ENCODE peak calls at places on chromosomes 11 and 22, in nine cellular contexts. P is BE2C, M is psoas muscle, Q is lung, S is upper lobe of right lung, K is transverse colon, A is IMR-90, E is heart left ventricle, D is sigmoid colon. I is an unnamed sample.

GRCh38 chr11:99522467-99523173 is 501.9 kb downstream of the CNTN5 start:
- DNase-seq in P (no peak), M (no peak), Q (no peak), S (no peak), K (no peak), A (peak), E (no peak), D (no peak), I (no peak)

GRCh38 chr11:93822359-93822758 is 28.1 kb downstream of the VSTM5 start:
- DNase-seq in P (no peak), M (no peak), Q (no peak), S (no peak), K (no peak), A (no peak), E (no peak), D (no peak), I (peak)

GRCh38 chr11:1351278-1351937 is 38.3 kb upstream of the BRSK2 start:
- DNase-seq in P (peak), M (peak), Q (no peak), S (peak), K (no peak), A (no peak), E (no peak), D (peak), I (no peak)

GRCh38 chr22:24801906-24802504 is 4.0 kb upstream of the SGSM1 start:
- DNase-seq in P (no peak), M (no peak), Q (no peak), S (no peak), K (no peak), A (no peak), E (no peak), D (no peak), I (no peak)

GRCh38 chr22:45452565-45453449 is 39.3 kb downstream of the RIBC2 start:
- DNase-seq in P (no peak), M (peak), Q (no peak), S (no peak), K (no peak), A (peak), E (no peak), D (no peak), I (no peak)

GRCh38 chr11:2513441-2513840 is 68.6 kb downstream of the KCNQ1 start:
- DNase-seq in P (no peak), M (peak), Q (peak), S (peak), K (peak), A (no peak), E (no peak), D (no peak), I (no peak)

GRCh38 chr11:74953448-74953847 is 4.4 kb downstream of the SPCS2 start:
- DNase-seq in P (no peak), M (no peak), Q (no peak), S (no peak), K (no peak), A (no peak), E (no peak), D (no peak), I (no peak)

GRCh38 chr11:28756977-28757376 is 648.8 kb downstream of the METTL15 start:
- DNase-seq in P (no peak), M (no peak), Q (no peak), S (no peak), K (no peak), A (peak), E (no peak), D (no peak), I (peak)

GRCh38 chr22:28030442-28030841 is 111.4 kb upstream of the PITPNB start:
- DNase-seq in P (no peak), M (no peak), Q (no peak), S (no peak), K (no peak), A (peak), E (no peak), D (no peak), I (no peak)

GRCh38 chr11:20489948-20490347 is 102.4 kb downstream of the PRMT3 start:
- DNase-seq in P (no peak), M (no peak), Q (no peak), S (no peak), K (no peak), A (no peak), E (no peak), D (no peak), I (no peak)

GRCh38 chr22:45804986-45805325 is 133.3 kb downstream of the ATXN10 start:
- DNase-seq in P (no peak), M (no peak), Q (no peak), S (no peak), K (no peak), A (peak), E (no peak), D (no peak), I (peak)

GRCh38 chr11:45096636-45097035 is 49.8 kb upstream of the PRDM11 start:
- DNase-seq in P (no peak), M (no peak), Q (no peak), S (no peak), K (no peak), A (no peak), E (no peak), D (no peak), I (no peak)

GRCh38 chr11:45848654-45849081 is 1.4 kb downstream of the CRY2 start:
- DNase-seq in P (no peak), M (no peak), Q (peak), S (no peak), K (no peak), A (no peak), E (no peak), D (no peak), I (no peak)

GRCh38 chr11:116035972-116036371 is 531.8 kb upstream of the CADM1 start:
- DNase-seq in P (peak), M (no peak), Q (no peak), S (no peak), K (no peak), A (no peak), E (no peak), D (no peak), I (no peak)

GRCh38 chr11:128235958-128236357 is 351.4 kb downstream of the ETS1 start:
- DNase-seq in P (peak), M (no peak), Q (no peak), S (no peak), K (no peak), A (no peak), E (peak), D (peak), I (no peak)

GRCh38 chr22:27730649-27731433 is 70.7 kb downstream of the MN1 start:
- DNase-seq in P (no peak), M (no peak), Q (no peak), S (peak), K (no peak), A (no peak), E (no peak), D (peak), I (no peak)

GRCh38 chr22:17880468-17880867 is 106.2 kb upstream of the BID start:
- DNase-seq in P (no peak), M (no peak), Q (no peak), S (no peak), K (no peak), A (no peak), E (no peak), D (no peak), I (no peak)

GRCh38 chr22:17883356-17883755 is 109.1 kb upstream of the BID start:
- DNase-seq in P (no peak), M (no peak), Q (no peak), S (no peak), K (no peak), A (no peak), E (no peak), D (no peak), I (no peak)

GRCh38 chr22:17881366-17881765 is 107.1 kb upstream of the BID start:
- DNase-seq in P (no peak), M (no peak), Q (no peak), S (no peak), K (no peak), A (no peak), E (no peak), D (no peak), I (no peak)

GRCh38 chr22:17882727-17883126 is 108.5 kb upstream of the BID start:
- DNase-seq in P (no peak), M (no peak), Q (no peak), S (no peak), K (no peak), A (no peak), E (no peak), D (no peak), I (no peak)

GRCh38 chr22:17882162-17882561 is 107.9 kb upstream of the BID start:
- DNase-seq in P (no peak), M (peak), Q (no peak), S (no peak), K (no peak), A (no peak), E (no peak), D (no peak), I (no peak)
- H3K4me3 ChIP-seq in P (no peak), M (no peak), Q (no peak), S (no peak), K (no peak), A (no peak), E (no peak), D (no peak), I (no peak)

GRCh38 chr22:19477321-19478085 is 1.5 kb downstream of the UFD1 start:
- DNase-seq in P (no peak), M (no peak), Q (no peak), S (no peak), K (no peak), A (peak), E (no peak), D (no peak), I (peak)
- TF ChIP-seq CTCF in P (peak), M (no peak), Q (no peak), S (peak), K (no peak), A (peak), E (peak), D (no peak), I (peak)

GRCh38 chr22:36236338-36237319 is 2.7 kb downstream of the APOL2 start:
- DNase-seq in P (no peak), M (no peak), Q (no peak), S (no peak), K (no peak), A (no peak), E (no peak), D (no peak), I (no peak)
- H3K4me3 ChIP-seq in P (no peak), M (peak), Q (no peak), S (peak), K (no peak), A (no peak), E (peak), D (no peak), I (peak)

GRCh38 chr22:37547249-37547741 is 13.0 kb upstream of the CDC42EP1 start:
- DNase-seq in P (no peak), M (no peak), Q (no peak), S (no peak), K (no peak), A (no peak), E (no peak), D (no peak), I (no peak)

GRCh38 chr22:37545703-37546435 is 14.4 kb upstream of the CDC42EP1 start:
- DNase-seq in P (no peak), M (peak), Q (peak), S (peak), K (peak), A (peak), E (peak), D (peak), I (peak)

GRCh38 chr22:37549704-37550059 is 10.6 kb upstream of the CDC42EP1 start:
- DNase-seq in P (no peak), M (no peak), Q (no peak), S (peak), K (no peak), A (peak), E (no peak), D (no peak), I (peak)

GRCh38 chr22:37544955-37545702 is 15.2 kb upstream of the CDC42EP1 start:
- DNase-seq in P (peak), M (no peak), Q (peak), S (peak), K (peak), A (peak), E (peak), D (peak), I (peak)

DNA sequence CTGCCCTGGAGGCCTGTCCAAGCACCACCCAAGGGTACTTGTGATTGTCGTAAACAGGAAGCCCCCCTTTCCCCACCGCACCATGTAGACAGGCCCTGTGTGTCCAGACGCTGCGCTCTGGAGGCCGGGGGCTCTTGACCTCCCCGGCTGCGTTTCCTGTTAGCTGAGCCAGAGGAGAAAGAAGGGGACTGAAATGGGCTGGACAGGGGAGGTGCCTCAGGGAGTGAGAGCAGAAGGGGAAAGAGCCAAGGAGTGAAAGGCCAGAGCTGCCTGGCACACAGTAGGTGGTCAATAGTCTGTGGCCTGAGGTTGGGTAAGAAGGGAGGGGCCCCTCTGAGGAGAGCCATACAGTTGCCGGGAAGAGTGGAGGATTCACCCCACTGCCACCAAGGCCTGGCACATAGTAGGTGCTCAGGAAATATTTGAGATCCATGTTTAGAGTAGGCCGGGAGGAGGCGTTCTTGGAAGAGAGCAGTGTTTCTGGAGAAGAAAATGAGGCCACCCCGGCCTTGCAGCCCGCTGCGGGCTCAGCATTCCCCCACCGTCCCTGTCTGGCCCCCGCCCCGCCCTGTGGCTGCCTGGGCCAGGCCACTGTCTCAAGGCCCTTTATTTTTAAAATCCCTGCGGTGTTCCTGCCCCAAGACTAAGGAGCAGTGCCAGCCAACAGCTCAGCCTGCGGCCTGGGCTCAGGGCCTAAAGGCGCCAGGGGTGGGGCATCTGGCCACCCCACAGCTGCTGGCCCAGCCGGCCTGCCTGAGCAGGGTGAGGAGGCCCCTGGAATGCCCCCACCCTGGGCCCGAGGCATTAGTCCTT is 13.6 kb upstream of the CDC42EP1 start:
- DNase-seq in P (no peak), M (peak), Q (no peak), S (peak), K (peak), A (peak), E (peak), D (peak), I (peak)
- TF ChIP-seq CTCF in P (no peak), M (no peak), Q (no peak), S (peak), K (no peak), A (no peak), E (no peak), D (no peak), I (peak)

GRCh38 chr11:123525511-123525918 is 95.4 kb downstream of the GRAMD1B start:
- DNase-seq in P (peak), M (no peak), Q (no peak), S (no peak), K (no peak), A (no peak), E (peak), D (no peak), I (no peak)
- H3K4me3 ChIP-seq in P (peak), M (no peak), Q (no peak), S (no peak), K (no peak), A (no peak), E (peak), D (no peak), I (no peak)

GRCh38 chr11:133064152-133064877 is 468.0 kb downstream of the OPCML start:
- DNase-seq in P (peak), M (peak), Q (peak), S (peak), K (peak), A (peak), E (peak), D (peak), I (peak)

GRCh38 chr11:133052537-133052936 is 479.8 kb downstream of the OPCML start:
- DNase-seq in P (no peak), M (no peak), Q (no peak), S (no peak), K (no peak), A (no peak), E (peak), D (no peak), I (no peak)

DNA sequence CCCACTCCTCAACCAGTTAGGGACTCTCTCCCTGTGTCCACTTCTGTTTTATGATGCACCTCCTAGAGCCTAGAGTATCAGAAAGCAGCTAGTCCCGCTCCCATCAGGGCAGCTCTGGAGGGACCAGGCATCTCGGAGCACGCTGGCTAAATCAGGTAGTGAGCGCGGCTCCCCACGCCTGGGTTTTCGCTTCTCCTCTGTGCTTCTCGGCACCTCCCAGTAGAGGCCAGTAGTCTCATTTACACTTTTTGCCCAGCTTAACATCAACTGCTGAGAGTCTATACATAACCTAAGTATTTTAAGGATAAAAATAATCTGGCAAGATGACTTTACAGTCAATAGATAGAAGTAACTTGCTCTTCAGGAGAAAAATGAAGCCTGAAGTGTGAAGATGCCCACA is 473.8 kb downstream of the OPCML start:
- DNase-seq in P (no peak), M (no peak), Q (no peak), S (no peak), K (no peak), A (no peak), E (no peak), D (no peak), I (no peak)
- TF ChIP-seq CTCF in P (no peak), M (no peak), Q (no peak), S (no peak), K (no peak), A (no peak), E (no peak), D (no peak), I (no peak)

DNA sequence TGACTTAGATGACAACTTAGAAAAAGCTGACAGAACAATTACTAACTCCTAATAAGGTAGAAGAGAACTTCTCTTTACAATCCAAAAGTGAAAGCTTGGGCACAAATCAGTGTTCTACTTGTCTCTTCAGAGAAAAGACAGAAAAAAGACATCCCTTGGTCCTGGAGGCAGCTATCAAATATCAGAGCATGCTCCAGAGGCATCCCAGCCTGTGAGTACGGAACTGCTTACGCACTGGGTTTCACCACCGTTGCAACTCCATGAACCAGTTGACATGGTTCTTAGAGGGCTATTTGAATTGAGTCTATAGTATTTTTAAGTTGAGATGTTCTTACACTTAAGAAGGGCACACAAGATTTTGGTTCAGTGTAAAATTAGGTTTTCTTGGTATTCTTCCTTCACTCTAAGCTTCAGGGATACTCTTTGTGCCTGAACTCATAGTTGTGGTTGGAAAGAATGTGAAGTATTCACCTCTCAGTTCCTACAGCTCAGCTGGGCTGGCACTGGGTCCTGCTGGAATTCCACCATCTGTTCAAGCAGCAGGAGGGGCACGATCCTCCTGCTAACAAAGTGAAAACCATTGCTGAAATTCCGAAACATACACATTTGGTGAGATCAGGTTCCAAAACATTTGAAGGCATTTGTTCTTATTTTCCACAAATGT is 6.3 kb downstream of the AKIP1 start:
- DNase-seq in P (no peak), M (no peak), Q (peak), S (peak), K (no peak), A (peak), E (no peak), D (peak), I (peak)
- H3K4me3 ChIP-seq in P (no peak), M (no peak), Q (no peak), S (peak), K (no peak), A (no peak), E (no peak), D (no peak), I (no peak)

GRCh38 chr11:66467034-66467659 is 442 bp downstream of the PELI3 start:
- DNase-seq in P (no peak), M (peak), Q (no peak), S (no peak), K (peak), A (peak), E (no peak), D (no peak), I (peak)
- TF ChIP-seq CTCF in P (no peak), M (peak), Q (no peak), S (peak), K (peak), A (peak), E (no peak), D (peak), I (peak)

DNA sequence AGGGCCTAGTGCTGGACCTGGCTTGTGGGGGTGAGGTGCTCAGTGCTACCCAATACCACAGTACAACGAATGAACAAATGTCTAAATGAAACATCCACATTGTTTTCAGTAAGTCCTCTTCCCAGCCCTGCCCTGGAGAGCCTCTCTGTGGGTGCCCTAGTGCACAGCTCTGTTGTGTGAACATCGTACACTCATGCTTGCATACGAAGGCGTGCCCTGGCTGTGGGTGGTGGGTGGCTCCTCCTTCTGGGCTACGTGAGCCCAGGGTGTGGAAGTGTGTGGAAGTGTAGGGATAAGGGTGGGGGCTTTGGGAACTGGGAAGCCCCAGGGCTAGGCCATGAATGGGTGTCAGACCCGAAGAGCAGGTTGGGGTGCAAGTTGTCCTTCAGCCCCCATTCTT is 592 bp upstream of the NLRX1 start:
- DNase-seq in P (no peak), M (no peak), Q (no peak), S (no peak), K (peak), A (no peak), E (no peak), D (no peak), I (no peak)
- H3K4me3 ChIP-seq in P (peak), M (peak), Q (no peak), S (no peak), K (no peak), A (no peak), E (peak), D (no peak), I (no peak)

GRCh38 chr11:68956547-68957254 is 24.1 kb downstream of the MRGPRD start:
- DNase-seq in P (no peak), M (peak), Q (no peak), S (peak), K (no peak), A (no peak), E (no peak), D (peak), I (no peak)

GRCh38 chr11:68958211-68958610 is 22.6 kb downstream of the MRGPRD start:
- DNase-seq in P (no peak), M (peak), Q (no peak), S (no peak), K (no peak), A (no peak), E (peak), D (no peak), I (no peak)

GRCh38 chr11:68956142-68956541 is 24.6 kb downstream of the MRGPRD start:
- DNase-seq in P (no peak), M (peak), Q (no peak), S (peak), K (no peak), A (no peak), E (no peak), D (peak), I (no peak)

GRCh38 chr11:68959465-68960298 is 21.1 kb downstream of the MRGPRD start:
- DNase-seq in P (no peak), M (peak), Q (no peak), S (no peak), K (no peak), A (no peak), E (peak), D (no peak), I (no peak)

GRCh38 chr11:68954970-68955958 is 25.5 kb downstream of the MRGPRD start:
- DNase-seq in P (no peak), M (peak), Q (peak), S (no peak), K (peak), A (peak), E (peak), D (peak), I (peak)
- TF ChIP-seq CTCF in P (no peak), M (no peak), Q (no peak), S (no peak), K (no peak), A (no peak), E (no peak), D (no peak), I (no peak)

I was measured in cardiac fibroblast.